ENCODE peak calls at places on chromosomes 1 and 21, in five cellular contexts. E is fibroblast of lung; L is HCT116; Y is transverse colon; I is CD8-positive, alpha-beta T cell. K is an unnamed sample.
A peak's percentile ranks its signal among the peaks of the same experiment; 100 is the strongest.

GRCh38 chr1:154418062-154418897 is 13.1 kb downstream of the IL6R start:
- DNase-seq in E (peak; percentile 50), L (peak; percentile 95), Y (peak; percentile 92), I (no peak), K (peak; percentile 75)

GRCh38 chr1:207308451-207309190 is 12.9 kb upstream of the CD55 start:
- DNase-seq in E (no peak), L (no peak), Y (no peak), I (no peak), K (no peak)

GRCh38 chr1:69787151-69787550 is 219.4 kb downstream of the LRRC7 start:
- DNase-seq in E (no peak), L (no peak), Y (no peak), I (no peak), K (no peak)

GRCh38 chr1:226664413-226665101 is 74.5 kb downstream of the ITPKB start:
- DNase-seq in E (peak; percentile 93), L (no peak), Y (peak; percentile 30), I (no peak), K (peak; percentile 78)

GRCh38 chr21:31728952-31729351 is 3.0 kb downstream of the SCAF4 start:
- DNase-seq in E (no peak), L (no peak), Y (no peak), I (no peak), K (no peak)

GRCh38 chr1:101148987-101149386 is 87.8 kb upstream of the S1PR1 start:
- DNase-seq in E (peak; percentile 17), L (no peak), Y (no peak), I (no peak), K (no peak)

GRCh38 chr1:5988596-5989285 is 3.5 kb downstream of the NPHP4 start:
- DNase-seq in E (no peak), L (no peak), Y (no peak), I (no peak), K (peak; percentile 42)

GRCh38 chr1:174204697-174205308 is 45.5 kb downstream of the RABGAP1L start:
- DNase-seq in E (no peak), L (peak; percentile 63), Y (no peak), I (no peak), K (no peak)

GRCh38 chr1:41529621-41530395 is 45.3 kb upstream of the EDN2 start:
- DNase-seq in E (no peak), L (no peak), Y (no peak), I (no peak), K (peak; percentile 52)

GRCh38 chr1:46747683-46748288 is 28.9 kb upstream of the EFCAB14 start:
- DNase-seq in E (peak; percentile 43), L (peak; percentile 34), Y (peak; percentile 31), I (no peak), K (no peak)

GRCh38 chr1:226980565-226981385 is 40.7 kb downstream of the COQ8A start:
- DNase-seq in E (no peak), L (no peak), Y (no peak), I (no peak), K (no peak)

GRCh38 chr1:151820940-151821339 is 10.7 kb downstream of the RORC start:
- DNase-seq in E (no peak), L (no peak), Y (no peak), I (no peak), K (no peak)

GRCh38 chr21:27954806-27955205 is 987.9 kb upstream of the ADAMTS5 start:
- DNase-seq in E (peak; percentile 61), L (no peak), Y (no peak), I (no peak), K (no peak)

GRCh38 chr1:242245255-242245654 is 246.4 kb upstream of the MAP1LC3C start:
- DNase-seq in E (no peak), L (no peak), Y (no peak), I (no peak), K (no peak)

GRCh38 chr1:183633676-183634343 is 1.8 kb downstream of the ARPC5 start:
- DNase-seq in E (peak; percentile 92), L (peak; percentile 63), Y (no peak), I (no peak), K (no peak)

GRCh38 chr21:40640427-40640826 is 206.5 kb downstream of the DSCAM start:
- DNase-seq in E (no peak), L (no peak), Y (no peak), I (no peak), K (no peak)

GRCh38 chr1:219541946-219542345 is 71.0 kb downstream of the ZC3H11B start:
- DNase-seq in E (peak; percentile 65), L (no peak), Y (no peak), I (no peak), K (no peak)

GRCh38 chr1:30852026-30852425 is 56.5 kb downstream of the SDC3 start:
- DNase-seq in E (no peak), L (no peak), Y (peak; percentile 73), I (no peak), K (peak; percentile 68)

GRCh38 chr1:100782473-100783010 is 63.0 kb downstream of the VCAM1 start:
- DNase-seq in E (no peak), L (no peak), Y (no peak), I (no peak), K (no peak)

GRCh38 chr1:246961939-246962373 is 30.2 kb upstream of the AHCTF1 start:
- DNase-seq in E (no peak), L (no peak), Y (peak; percentile 24), I (no peak), K (no peak)

GRCh38 chr1:76294470-76295194 is 220.1 kb downstream of the ST6GALNAC3 start:
- DNase-seq in E (no peak), L (no peak), Y (no peak), I (no peak), K (no peak)

GRCh38 chr1:31957701-31958674 is 19.8 kb upstream of the PTP4A2 start:
- DNase-seq in E (no peak), L (no peak), Y (no peak), I (no peak), K (peak; percentile 25)

GRCh38 chr1:227370463-227371254 is 52.4 kb upstream of the CDC42BPA start:
- DNase-seq in E (peak; percentile 69), L (no peak), Y (no peak), I (no peak), K (no peak)

GRCh38 chr1:229309684-229310083 is 33.2 kb downstream of the CCSAP start:
- DNase-seq in E (no peak), L (no peak), Y (no peak), I (no peak), K (no peak)

GRCh38 chr1:42933060-42933586 is 25.5 kb downstream of the SLC2A1 start:
- DNase-seq in E (no peak), L (no peak), Y (no peak), I (no peak), K (no peak)

GRCh38 chr1:89600792-89601191 is 32.1 kb upstream of the LRRC8C start:
- DNase-seq in E (no peak), L (no peak), Y (no peak), I (no peak), K (no peak)
- H3K27ac ChIP-seq in E (no peak overlapping the region), L (no peak overlapping the region), Y (no peak overlapping the region), I (no peak overlapping the region), K (no peak overlapping the region)

DNA sequence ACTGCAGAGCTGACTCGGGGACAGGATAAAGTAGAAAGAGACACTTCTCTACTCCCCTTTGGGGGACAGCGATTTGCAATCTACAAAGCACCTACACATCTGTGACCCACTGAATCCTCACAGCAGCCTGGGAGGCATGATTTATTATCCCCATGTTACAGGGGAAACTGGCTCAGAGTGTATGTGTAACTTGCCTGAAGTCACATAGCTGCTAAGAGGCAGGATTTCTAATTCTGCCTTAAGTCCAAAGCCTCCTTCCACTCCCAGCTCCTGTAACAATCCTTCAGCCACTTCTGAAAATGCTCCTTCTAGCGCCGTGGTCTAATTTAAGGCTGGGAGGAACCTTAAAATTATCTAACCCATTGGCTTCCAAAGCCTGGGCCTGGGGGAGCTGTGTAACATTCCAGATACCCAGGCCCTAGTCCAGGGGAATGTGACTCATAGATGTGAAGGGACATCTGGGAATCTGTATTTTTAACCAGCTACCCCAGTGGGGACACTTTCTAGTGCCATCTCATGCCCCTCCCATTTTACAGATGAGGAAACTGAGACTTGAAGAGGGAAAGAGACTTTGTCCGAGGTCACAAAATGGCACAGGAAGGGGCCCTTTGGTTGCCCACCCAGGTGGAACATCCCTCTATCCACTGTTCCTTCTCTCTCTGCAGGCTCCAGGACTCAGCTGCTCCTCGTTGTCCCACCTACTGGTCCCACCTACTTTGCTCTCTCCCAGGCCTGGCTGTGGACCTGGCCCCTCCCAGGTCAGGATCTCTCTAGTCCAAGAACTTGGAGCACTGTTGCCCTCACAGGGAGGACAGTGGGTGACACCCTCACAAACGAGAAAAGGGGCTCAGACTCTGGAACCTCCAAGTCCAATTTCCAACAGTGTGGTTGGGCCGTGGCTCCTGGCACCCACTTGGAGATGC is 48.9 kb downstream of the AHDC1 start:
- DNase-seq in E (no peak), L (no peak), Y (no peak), I (no peak), K (no peak)
- H3K36me3 ChIP-seq in E (peaks cover 19% of the 10 kb centered on the region), L (peaks cover 19% of the 10 kb centered on the region), Y (peaks cover 10% of the 10 kb centered on the region), I (no peaks in the 10 kb centered on the region), K (no peaks in the 10 kb centered on the region)

DNA sequence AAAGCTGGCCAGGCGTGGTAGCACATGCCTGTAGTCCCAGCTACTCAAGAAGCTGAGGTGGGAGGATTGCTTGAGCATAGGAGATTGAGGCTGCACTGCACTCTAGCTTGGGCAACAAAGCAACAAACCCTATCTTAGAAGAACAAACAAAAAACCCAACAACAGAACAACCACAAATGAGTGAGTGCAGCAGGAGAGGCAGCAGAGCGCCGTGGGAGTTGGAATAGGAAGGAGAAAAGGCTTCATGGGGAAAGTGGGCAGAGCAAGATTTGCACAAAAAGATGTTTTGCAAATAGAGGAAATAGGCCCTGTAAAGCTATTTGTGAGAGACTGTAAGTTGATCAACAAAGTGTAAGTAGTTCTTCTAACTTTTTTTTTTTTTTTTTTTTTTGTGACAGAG is 19.6 kb downstream of the SMAP2 start:
- DNase-seq in E (no peak), L (no peak), Y (no peak), I (no peak), K (no peak)
- H3K4me1 ChIP-seq in E (peaks cover 22% of the 10 kb centered on the region), L (no peaks in the 10 kb centered on the region), Y (peaks cover 32% of the 10 kb centered on the region), I (peaks cover 91% of the 10 kb centered on the region), K (peaks cover 6% of the 10 kb centered on the region)

GRCh38 chr1:63617450-63617849 is 24.2 kb downstream of the PGM1 start:
- DNase-seq in E (no peak), L (no peak), Y (no peak), I (no peak), K (no peak)

GRCh38 chr1:63611231-63611630 is 18.0 kb downstream of the PGM1 start:
- DNase-seq in E (no peak), L (no peak), Y (no peak), I (no peak), K (no peak)

GRCh38 chr1:63612971-63613370 is 19.8 kb downstream of the PGM1 start:
- DNase-seq in E (no peak), L (no peak), Y (no peak), I (no peak), K (no peak)

GRCh38 chr1:63615809-63616420 is 22.7 kb downstream of the PGM1 start:
- DNase-seq in E (peak; percentile 51), L (peak; percentile 58), Y (peak; percentile 52), I (no peak), K (no peak)

DNA sequence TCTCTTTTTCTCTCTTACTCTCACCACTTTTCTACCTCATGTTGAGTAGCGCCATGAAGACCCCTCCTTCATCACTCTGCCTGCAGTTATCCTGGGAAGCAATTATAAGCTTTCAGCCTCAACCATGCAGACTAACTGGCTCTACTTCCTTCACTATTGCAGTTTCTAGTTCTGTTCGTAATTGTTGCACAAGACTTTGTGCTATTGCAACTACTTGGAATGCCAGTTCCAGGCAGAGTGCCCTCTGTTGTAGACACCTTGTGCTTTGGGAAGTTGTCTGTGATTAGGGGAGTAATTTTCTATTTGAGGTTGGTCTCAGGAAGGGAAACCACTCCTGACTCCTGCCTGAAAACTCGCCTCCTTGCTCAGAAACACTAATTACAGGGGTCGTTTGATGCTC is 19.4 kb downstream of the PGM1 start:
- DNase-seq in E (no peak), L (no peak), Y (no peak), I (no peak), K (no peak)
- H3K27ac ChIP-seq in E (no peak overlapping the region), L (no peak overlapping the region), Y (no peak overlapping the region), I (no peak overlapping the region), K (no peak overlapping the region)